ENCODE peak calls at places on chromosome 20, in seven cellular contexts. R is cerebellum; K is CD4-positive, CD25-positive, alpha-beta regulatory T cell; S is cardiac septum; M is WTC11; G is C1 segment of cervical spinal cord; Z is posterior vena cava. D is an unnamed sample.

GRCh38 chr20:37394543-37395410 is 48.8 kb downstream of the SRC start:
- DNase-seq in R (no peak), K (no peak), S (no peak), M (no peak), G (no peak), Z (no peak), D (no peak)

GRCh38 chr20:63509088-63509564 is 10.2 kb upstream of the EEF1A2 start:
- DNase-seq in R (no peak), K (no peak), S (no peak), M (no peak), G (no peak), Z (no peak), D (no peak)

GRCh38 chr20:49674383-49675352 is 39.0 kb downstream of the B4GALT5 start:
- DNase-seq in R (no peak), K (no peak), S (no peak), M (no peak), G (no peak), Z (no peak), D (no peak)

GRCh38 chr20:10306440-10307358 is 88.1 kb downstream of the SNAP25 start:
- DNase-seq in R (no peak), K (no peak), S (no peak), M (no peak), G (no peak), Z (no peak), D (no peak)

GRCh38 chr20:60011512-60012507 is 53.6 kb downstream of the CDH26 start:
- DNase-seq in R (no peak), K (no peak), S (no peak), M (no peak), G (no peak), Z (no peak), D (no peak)

GRCh38 chr20:50405235-50405914 is 104.8 kb upstream of the PTPN1 start:
- DNase-seq in R (no peak), K (no peak), S (no peak), M (no peak), G (no peak), Z (no peak), D (no peak)

GRCh38 chr20:35091808-35092523 is 641 bp downstream of the TRPC4AP start:
- DNase-seq in R (peak), K (no peak), S (no peak), M (no peak), G (no peak), Z (peak), D (no peak)

GRCh38 chr20:41131594-41132387 is 5.6 kb upstream of the PLCG1 start:
- DNase-seq in R (no peak), K (no peak), S (no peak), M (no peak), G (no peak), Z (no peak), D (peak)

GRCh38 chr20:7650481-7650880 is 289.8 kb downstream of the HAO1 start:
- DNase-seq in R (no peak), K (no peak), S (no peak), M (no peak), G (no peak), Z (no peak), D (no peak)

GRCh38 chr20:37526839-37527637 is 638 bp downstream of the BLCAP start:
- DNase-seq in R (no peak), K (no peak), S (no peak), M (no peak), G (no peak), Z (no peak), D (peak)

GRCh38 chr20:16203091-16203490 is 370.2 kb downstream of the KIF16B start:
- DNase-seq in R (no peak), K (no peak), S (no peak), M (no peak), G (no peak), Z (no peak), D (no peak)

GRCh38 chr20:61980647-61981583 is 84.8 kb downstream of the TAF4 start:
- DNase-seq in R (no peak), K (no peak), S (peak), M (peak), G (no peak), Z (no peak), D (no peak)

GRCh38 chr20:18412202-18412901 is 54.5 kb downstream of the DZANK1 start:
- DNase-seq in R (no peak), K (no peak), S (no peak), M (no peak), G (no peak), Z (no peak), D (no peak)

GRCh38 chr20:905999-906520 is 10.1 kb downstream of the ANGPT4 start:
- DNase-seq in R (no peak), K (no peak), S (no peak), M (no peak), G (no peak), Z (peak), D (no peak)

GRCh38 chr20:36407196-36407733 is 101.1 kb downstream of the DLGAP4 start:
- DNase-seq in R (no peak), K (no peak), S (no peak), M (no peak), G (no peak), Z (no peak), D (no peak)

GRCh38 chr20:38452880-38453624 is 17.9 kb upstream of the SNHG17 start:
- DNase-seq in R (no peak), K (no peak), S (peak), M (no peak), G (no peak), Z (peak), D (no peak)

GRCh38 chr20:32626859-32627636 is 41.9 kb upstream of the NOL4L start:
- DNase-seq in R (no peak), K (peak), S (no peak), M (no peak), G (peak), Z (no peak), D (no peak)

GRCh38 chr20:25622049-25622448 is 1.8 kb downstream of the NANP start:
- DNase-seq in R (no peak), K (no peak), S (no peak), M (no peak), G (no peak), Z (no peak), D (no peak)

GRCh38 chr20:1472556-1473243 is 6.1 kb upstream of the NSFL1C start:
- DNase-seq in R (no peak), K (no peak), S (no peak), M (no peak), G (no peak), Z (no peak), D (no peak)

GRCh38 chr20:59318201-59318790 is 17.9 kb downstream of the EDN3 start:
- DNase-seq in R (no peak), K (no peak), S (no peak), M (no peak), G (no peak), Z (no peak), D (no peak)

GRCh38 chr20:40706977-40707582 is 18.0 kb upstream of the MAFB start:
- DNase-seq in R (no peak), K (no peak), S (no peak), M (peak), G (no peak), Z (no peak), D (no peak)

GRCh38 chr20:38602185-38602581 is 574 bp downstream of the ARHGAP40 start:
- DNase-seq in R (no peak), K (no peak), S (no peak), M (no peak), G (no peak), Z (no peak), D (no peak)

GRCh38 chr20:51563597-51564332 is 21.2 kb upstream of the NFATC2 start:
- DNase-seq in R (no peak), K (no peak), S (peak), M (peak), G (no peak), Z (peak), D (no peak)

GRCh38 chr20:10487354-10488115 is 52.4 kb downstream of the SLX4IP start:
- DNase-seq in R (no peak), K (no peak), S (no peak), M (no peak), G (no peak), Z (no peak), D (no peak)

GRCh38 chr20:61692476-61692875 is 373.2 kb downstream of the TAF4 start:
- DNase-seq in R (no peak), K (no peak), S (no peak), M (no peak), G (no peak), Z (no peak), D (no peak)

GRCh38 chr20:3237958-3238615 is 903 bp downstream of the SLC4A11 start:
- DNase-seq in R (no peak), K (no peak), S (no peak), M (peak), G (no peak), Z (no peak), D (no peak)

GRCh38 chr20:63290677-63291472 is 2.1 kb upstream of the COL20A1 start:
- DNase-seq in R (peak), K (peak), S (no peak), M (peak), G (no peak), Z (no peak), D (no peak)

GRCh38 chr20:62899633-62900051 is 26.7 kb downstream of the DIDO1 start:
- DNase-seq in R (peak), K (no peak), S (no peak), M (no peak), G (peak), Z (peak), D (no peak)

D was measured in mesenteric fat pad.